ENCODE peak calls at places on chromosomes 11 and 22, in ten cellular contexts. T is HL-60; U is kidney epithelial cell; I is brain microvascular endothelial cell; C is H54; R is RPMI8226; B is stimulated activated CD4-positive, alpha-beta T cell treated with anti-CD3 and anti-CD28 coated beads, Interleukin-2, amount 100 ng/mL, for 48 hours; D is CD8-positive, alpha-beta T cell; S is HEK293T; J is NCI-H1092. K is an unnamed sample.
A peak's percentile ranks its signal among the peaks of the same experiment; 100 is the strongest.

GRCh38 chr22:32042924-32043323 is at the start of gene SLC5A1:
- DNase-seq in T (no peak), U (no peak), I (no peak), C (no peak), R (peak; percentile 7), B (no peak), D (no peak), S (no peak), J (peak; percentile 36), K (no peak)

GRCh38 chr11:62726156-62727006 is 876 bp downstream of the HNRNPUL2 start:
- DNase-seq in T (no peak), U (no peak), I (no peak), C (no peak), R (peak; percentile 34), B (peak; percentile 10), D (no peak), S (no peak), J (no peak), K (no peak)

GRCh38 chr11:111303476-111303875 is 5.1 kb downstream of the POU2AF3 start:
- DNase-seq in T (no peak), U (no peak), I (no peak), C (no peak), R (no peak), B (no peak), D (no peak), S (peak; percentile 25), J (peak; percentile 74), K (no peak)

GRCh38 chr22:47019012-47019790 is 256.8 kb downstream of the TBC1D22A start:
- DNase-seq in T (no peak), U (no peak), I (no peak), C (no peak), R (no peak), B (no peak), D (no peak), S (no peak), J (no peak), K (no peak)

GRCh38 chr11:133072858-133073582 is 459.3 kb downstream of the OPCML start:
- DNase-seq in T (no peak), U (no peak), I (no peak), C (no peak), R (no peak), B (no peak), D (no peak), S (no peak), J (no peak), K (no peak)

GRCh38 chr11:113626736-113627135 is 79.4 kb downstream of the TMPRSS5 start:
- DNase-seq in T (no peak), U (no peak), I (no peak), C (no peak), R (no peak), B (no peak), D (no peak), S (no peak), J (no peak), K (no peak)

GRCh38 chr11:134394311-134394710 is 17.7 kb downstream of the B3GAT1 start:
- DNase-seq in T (no peak), U (no peak), I (no peak), C (no peak), R (no peak), B (no peak), D (no peak), S (no peak), J (no peak), K (no peak)

GRCh38 chr22:22576244-22576988 is 17.4 kb upstream of the PRAME start:
- DNase-seq in T (no peak), U (no peak), I (peak; percentile 45), C (peak; percentile 39), R (peak; percentile 10), B (peak; percentile 41), D (no peak), S (peak; percentile 87), J (peak; percentile 18), K (peak; percentile 55)

GRCh38 chr22:40193429-40194421 is 16.0 kb downstream of the TNRC6B start:
- DNase-seq in T (no peak), U (no peak), I (no peak), C (no peak), R (no peak), B (no peak), D (no peak), S (no peak), J (no peak), K (no peak)

GRCh38 chr11:66043008-66043906 is 5.7 kb downstream of the GAL3ST3 start:
- DNase-seq in T (no peak), U (no peak), I (no peak), C (no peak), R (no peak), B (no peak), D (no peak), S (no peak), J (no peak), K (no peak)

GRCh38 chr11:59152312-59152967 is 9.8 kb downstream of the FAM111A start:
- DNase-seq in T (no peak), U (no peak), I (no peak), C (no peak), R (no peak), B (no peak), D (no peak), S (no peak), J (no peak), K (no peak)

GRCh38 chr11:15967966-15968365 is 388.4 kb downstream of the SOX6 start:
- DNase-seq in T (no peak), U (no peak), I (no peak), C (no peak), R (no peak), B (no peak), D (no peak), S (no peak), J (no peak), K (no peak)

GRCh38 chr11:75159081-75159953 is 8.4 kb downstream of the SLCO2B1 start:
- DNase-seq in T (no peak), U (no peak), I (no peak), C (no peak), R (no peak), B (no peak), D (no peak), S (no peak), J (no peak), K (no peak)

GRCh38 chr11:72223615-72224586 is 666 bp upstream of the INPPL1 start:
- DNase-seq in T (no peak), U (no peak), I (no peak), C (no peak), R (peak; percentile 51), B (peak; percentile 53), D (no peak), S (peak; percentile 66), J (peak; percentile 32), K (peak; percentile 47)

GRCh38 chr22:37965940-37966664 is 12.6 kb downstream of the POLR2F start:
- DNase-seq in T (no peak), U (no peak), I (peak; percentile 18), C (no peak), R (no peak), B (no peak), D (no peak), S (no peak), J (no peak), K (no peak)

GRCh38 chr11:72768581-72768980 is 16.4 kb upstream of the ARAP1 start:
- DNase-seq in T (no peak), U (no peak), I (no peak), C (no peak), R (no peak), B (no peak), D (no peak), S (no peak), J (no peak), K (no peak)

GRCh38 chr11:72860592-72860991 is 46.4 kb downstream of the ATG16L2 start:
- DNase-seq in T (no peak), U (no peak), I (no peak), C (no peak), R (no peak), B (no peak), D (no peak), S (no peak), J (no peak), K (no peak)

GRCh38 chr11:72144807-72145565 is 9.5 kb downstream of the FOLR3 start:
- DNase-seq in T (no peak), U (peak; percentile 58), I (peak; percentile 26), C (no peak), R (no peak), B (no peak), D (no peak), S (no peak), J (no peak), K (no peak)

GRCh38 chr11:76823481-76824028 is 37.2 kb upstream of the ACER3 start:
- DNase-seq in T (no peak), U (peak; percentile 48), I (peak; percentile 63), C (peak; percentile 79), R (no peak), B (no peak), D (no peak), S (peak; percentile 28), J (no peak), K (no peak)

GRCh38 chr11:64152841-64153691 is 12.8 kb downstream of the MACROD1 start:
- DNase-seq in T (peak; percentile 47), U (no peak), I (peak; percentile 18), C (peak; percentile 94), R (peak; percentile 74), B (peak; percentile 76), D (peak; percentile 50), S (peak; percentile 92), J (no peak), K (peak; percentile 23)

K was measured in NCI-H1930.